ENCODE peak calls at places on chromosomes 16 and 17, in nine cellular contexts. E is A549; X is left ventricle myocardium superior; H is glutamatergic neuron; Y is right cardiac atrium; A is activated CD4-positive, alpha-beta T cell treated with anti-CD3 and anti-CD28 coated beads, Interleukin-2, amount 10 ng/mL, durations not matched to agents 7 days and 5 days; C is foreskin fibroblast; J is dorsolateral prefrontal cortex; M is anterior cingulate cortex. O is an unnamed sample.

GRCh38 chr17:19460695-19461094 is 49.7 kb downstream of the RNF112 start:
- DNase-seq in J (peak), M (peak), H (no peak), E (no peak), X (peak), Y (peak), A (no peak), C (no peak), O (no peak)

GRCh38 chr17:52140601-52141000 is 17.9 kb downstream of the CA10 start:
- DNase-seq in J (no peak), Y (no peak), M (no peak), A (no peak), E (no peak), H (no peak), X (no peak), C (no peak), O (no peak)

GRCh38 chr16:1535391-1536291 is 2.2 kb downstream of the TMEM204 start:
- DNase-seq in E (no peak), C (no peak), Y (peak), A (peak), J (no peak), H (no peak), X (peak), M (no peak), O (peak)

GRCh38 chr16:30063893-30064745 is 1.4 kb upstream of the ALDOA start:
- DNase-seq in E (peak), J (peak), C (no peak), H (no peak), A (peak), Y (peak), X (peak), M (peak), O (no peak)

GRCh38 chr17:77420804-77421634 is 280.2 kb downstream of the SEC14L1 start:
- DNase-seq in H (peak), J (no peak), A (peak), Y (no peak), X (peak), M (no peak), C (peak), E (peak), O (peak)

GRCh38 chr17:37605813-37606505 is 3.3 kb downstream of the SYNRG start:
- DNase-seq in H (no peak), Y (no peak), A (peak), C (no peak), J (no peak), E (no peak), X (no peak), M (no peak), O (peak)

GRCh38 chr17:40879026-40879425 is 6.0 kb downstream of the KRT20 start:
- DNase-seq in A (no peak), X (no peak), C (no peak), Y (no peak), H (no peak), J (no peak), E (no peak), M (no peak), O (no peak)

GRCh38 chr17:55285340-55286301 is 20.9 kb downstream of the HLF start:
- DNase-seq in M (peak), E (no peak), H (no peak), Y (peak), C (peak), X (peak), J (peak), A (no peak), O (peak)

GRCh38 chr16:69851491-69852240 is 89.5 kb downstream of the WWP2 start:
- DNase-seq in X (no peak), E (no peak), C (no peak), M (no peak), A (no peak), Y (no peak), J (no peak), H (no peak), O (peak)

GRCh38 chr17:36592316-36592710 is 634 bp downstream of the DHRS11 start:
- DNase-seq in C (no peak), A (no peak), H (peak), X (no peak), E (peak), Y (peak), J (no peak), M (no peak), O (peak)

O was measured in iris pigment epithelial cell.